ENCODE peak calls at places on chromosomes 11 and 22, in ten cellular contexts. One of them, this sample, is unnamed.
A peak's percentile ranks its signal among the peaks of the same experiment; 100 is the strongest.

GRCh38 chr22:35568751-35569725 is 28.4 kb downstream of the RASD2 start:
- DNase-seq in SK-N-SH: no peak
- DNase-seq in right atrium auricular region: no peak
- DNase-seq in testis: no peak
- DNase-seq in MG63: peak; percentile 74
- DNase-seq in ovary: no peak
- DNase-seq in heart right ventricle: no peak
- DNase-seq in CD4-positive, CD25-positive, alpha-beta regulatory T cell: no peak
- DNase-seq in upper lobe of right lung: no peak
- DNase-seq in aorta: no peak
- DNase-seq in this sample: no peak

GRCh38 chr11:8839306-8839956 is 71.6 kb upstream of the AKIP1 start:
- DNase-seq in upper lobe of right lung: no peak
- DNase-seq in testis: no peak
- DNase-seq in aorta: no peak
- DNase-seq in CD4-positive, CD25-positive, alpha-beta regulatory T cell: no peak
- DNase-seq in right atrium auricular region: no peak
- DNase-seq in MG63: no peak
- DNase-seq in SK-N-SH: no peak
- DNase-seq in heart right ventricle: no peak
- DNase-seq in ovary: no peak
- DNase-seq in this sample: no peak

GRCh38 chr11:26842883-26843282 is 121.0 kb upstream of the SLC5A12 start:
- DNase-seq in ovary: no peak
- DNase-seq in right atrium auricular region: no peak
- DNase-seq in CD4-positive, CD25-positive, alpha-beta regulatory T cell: no peak
- DNase-seq in testis: no peak
- DNase-seq in SK-N-SH: no peak
- DNase-seq in heart right ventricle: no peak
- DNase-seq in MG63: no peak
- DNase-seq in aorta: no peak
- DNase-seq in upper lobe of right lung: no peak
- DNase-seq in this sample: no peak

GRCh38 chr11:6418199-6418957 is 516 bp downstream of the APBB1 start:
- DNase-seq in right atrium auricular region: no peak
- DNase-seq in testis: peak; percentile 40
- DNase-seq in SK-N-SH: no peak
- DNase-seq in MG63: no peak
- DNase-seq in heart right ventricle: peak; percentile 43
- DNase-seq in upper lobe of right lung: no peak
- DNase-seq in CD4-positive, CD25-positive, alpha-beta regulatory T cell: no peak
- DNase-seq in ovary: no peak
- DNase-seq in aorta: peak; percentile 58
- DNase-seq in this sample: no peak

GRCh38 chr22:40036591-40037225 is 42.0 kb downstream of the FAM83F start:
- DNase-seq in upper lobe of right lung: peak; percentile 74
- DNase-seq in CD4-positive, CD25-positive, alpha-beta regulatory T cell: peak; percentile 27
- DNase-seq in right atrium auricular region: no peak
- DNase-seq in aorta: peak; percentile 63
- DNase-seq in ovary: peak; percentile 28
- DNase-seq in MG63: peak; percentile 57
- DNase-seq in testis: peak; percentile 75
- DNase-seq in SK-N-SH: peak; percentile 70
- DNase-seq in heart right ventricle: peak; percentile 51
- DNase-seq in this sample: peak; percentile 73

GRCh38 chr11:128336203-128336602 is 251.2 kb downstream of the ETS1 start:
- DNase-seq in MG63: peak; percentile 97
- DNase-seq in SK-N-SH: no peak
- DNase-seq in right atrium auricular region: no peak
- DNase-seq in CD4-positive, CD25-positive, alpha-beta regulatory T cell: no peak
- DNase-seq in upper lobe of right lung: no peak
- DNase-seq in heart right ventricle: peak; percentile 61
- DNase-seq in ovary: peak; percentile 38
- DNase-seq in testis: no peak
- DNase-seq in aorta: peak; percentile 59
- DNase-seq in this sample: no peak

GRCh38 chr11:36372101-36372767 is 76.1 kb downstream of the PRR5L start:
- DNase-seq in upper lobe of right lung: no peak
- DNase-seq in aorta: peak; percentile 59
- DNase-seq in CD4-positive, CD25-positive, alpha-beta regulatory T cell: no peak
- DNase-seq in SK-N-SH: no peak
- DNase-seq in MG63: peak; percentile 65
- DNase-seq in right atrium auricular region: no peak
- DNase-seq in heart right ventricle: no peak
- DNase-seq in testis: no peak
- DNase-seq in ovary: no peak
- DNase-seq in this sample: no peak

GRCh38 chr22:44940121-44940520 is 69.7 kb downstream of the PHF21B start:
- DNase-seq in MG63: no peak
- DNase-seq in SK-N-SH: no peak
- DNase-seq in upper lobe of right lung: no peak
- DNase-seq in right atrium auricular region: no peak
- DNase-seq in testis: no peak
- DNase-seq in CD4-positive, CD25-positive, alpha-beta regulatory T cell: no peak
- DNase-seq in heart right ventricle: no peak
- DNase-seq in ovary: no peak
- DNase-seq in aorta: no peak
- DNase-seq in this sample: no peak

GRCh38 chr11:104556606-104557301 is 341.5 kb downstream of the CASP12 start:
- DNase-seq in ovary: no peak
- DNase-seq in SK-N-SH: no peak
- DNase-seq in upper lobe of right lung: no peak
- DNase-seq in right atrium auricular region: no peak
- DNase-seq in heart right ventricle: no peak
- DNase-seq in MG63: no peak
- DNase-seq in CD4-positive, CD25-positive, alpha-beta regulatory T cell: no peak
- DNase-seq in aorta: no peak
- DNase-seq in testis: no peak
- DNase-seq in this sample: no peak

GRCh38 chr11:87036756-87037449 is 831 bp upstream of the TMEM135 start:
- DNase-seq in SK-N-SH: no peak
- DNase-seq in heart right ventricle: no peak
- DNase-seq in CD4-positive, CD25-positive, alpha-beta regulatory T cell: no peak
- DNase-seq in right atrium auricular region: no peak
- DNase-seq in upper lobe of right lung: no peak
- DNase-seq in ovary: no peak
- DNase-seq in testis: peak; percentile 40
- DNase-seq in aorta: no peak
- DNase-seq in MG63: no peak
- DNase-seq in this sample: no peak

GRCh38 chr22:45208993-45209838 is 31.5 kb downstream of the KIAA0930 start:
- DNase-seq in SK-N-SH: peak; percentile 93
- DNase-seq in right atrium auricular region: no peak
- DNase-seq in CD4-positive, CD25-positive, alpha-beta regulatory T cell: no peak
- DNase-seq in ovary: no peak
- DNase-seq in upper lobe of right lung: no peak
- DNase-seq in aorta: peak; percentile 55
- DNase-seq in heart right ventricle: peak; percentile 21
- DNase-seq in MG63: peak; percentile 63
- DNase-seq in testis: no peak
- DNase-seq in this sample: peak; percentile 59

GRCh38 chr11:20011294-20011951 is 148.9 kb downstream of the DBX1 start:
- DNase-seq in heart right ventricle: no peak
- DNase-seq in CD4-positive, CD25-positive, alpha-beta regulatory T cell: no peak
- DNase-seq in right atrium auricular region: no peak
- DNase-seq in upper lobe of right lung: no peak
- DNase-seq in MG63: no peak
- DNase-seq in SK-N-SH: no peak
- DNase-seq in aorta: no peak
- DNase-seq in testis: no peak
- DNase-seq in ovary: no peak
- DNase-seq in this sample: no peak

GRCh38 chr11:729492-730074 is 17.7 kb upstream of the TALDO1 start:
- DNase-seq in testis: peak; percentile 54
- DNase-seq in aorta: no peak
- DNase-seq in heart right ventricle: no peak
- DNase-seq in MG63: no peak
- DNase-seq in ovary: no peak
- DNase-seq in upper lobe of right lung: no peak
- DNase-seq in right atrium auricular region: no peak
- DNase-seq in SK-N-SH: no peak
- DNase-seq in CD4-positive, CD25-positive, alpha-beta regulatory T cell: no peak
- DNase-seq in this sample: peak; percentile 85

GRCh38 chr11:109039611-109040010 is 374.7 kb downstream of the DDX10 start:
- DNase-seq in testis: no peak
- DNase-seq in aorta: no peak
- DNase-seq in SK-N-SH: no peak
- DNase-seq in upper lobe of right lung: no peak
- DNase-seq in right atrium auricular region: no peak
- DNase-seq in MG63: no peak
- DNase-seq in CD4-positive, CD25-positive, alpha-beta regulatory T cell: no peak
- DNase-seq in heart right ventricle: no peak
- DNase-seq in ovary: no peak
- DNase-seq in this sample: no peak

GRCh38 chr11:59802639-59803176 is 7.9 kb downstream of the MRPL16 start:
- DNase-seq in CD4-positive, CD25-positive, alpha-beta regulatory T cell: peak; percentile 29
- DNase-seq in aorta: no peak
- DNase-seq in heart right ventricle: no peak
- DNase-seq in MG63: no peak
- DNase-seq in ovary: peak; percentile 24
- DNase-seq in right atrium auricular region: no peak
- DNase-seq in testis: peak; percentile 41
- DNase-seq in upper lobe of right lung: no peak
- DNase-seq in SK-N-SH: peak; percentile 42
- DNase-seq in this sample: no peak

GRCh38 chr11:75558939-75559843 is 2.9 kb upstream of the SERPINH1 start:
- DNase-seq in heart right ventricle: peak; percentile 38
- DNase-seq in aorta: peak; percentile 80
- DNase-seq in SK-N-SH: no peak
- DNase-seq in right atrium auricular region: no peak
- DNase-seq in CD4-positive, CD25-positive, alpha-beta regulatory T cell: no peak
- DNase-seq in testis: peak; percentile 67
- DNase-seq in ovary: peak; percentile 81
- DNase-seq in MG63: peak; percentile 78
- DNase-seq in upper lobe of right lung: peak; percentile 78
- DNase-seq in this sample: no peak

GRCh38 chr11:12289667-12290476 is 87.5 kb upstream of the PARVA start:
- DNase-seq in CD4-positive, CD25-positive, alpha-beta regulatory T cell: no peak
- DNase-seq in heart right ventricle: no peak
- DNase-seq in upper lobe of right lung: no peak
- DNase-seq in right atrium auricular region: no peak
- DNase-seq in aorta: no peak
- DNase-seq in SK-N-SH: peak; percentile 5
- DNase-seq in ovary: no peak
- DNase-seq in testis: no peak
- DNase-seq in MG63: no peak
- DNase-seq in this sample: no peak

GRCh38 chr11:73350908-73351636 is 25.1 kb upstream of the RELT start:
- DNase-seq in aorta: no peak
- DNase-seq in ovary: peak; percentile 70
- DNase-seq in MG63: peak; percentile 28
- DNase-seq in SK-N-SH: peak; percentile 90
- DNase-seq in upper lobe of right lung: no peak
- DNase-seq in testis: peak; percentile 67
- DNase-seq in right atrium auricular region: peak; percentile 75
- DNase-seq in CD4-positive, CD25-positive, alpha-beta regulatory T cell: peak; percentile 36
- DNase-seq in heart right ventricle: no peak
- DNase-seq in this sample: no peak

GRCh38 chr11:77966338-77966737 is 28.1 kb downstream of the INTS4 start:
- DNase-seq in testis: no peak
- DNase-seq in MG63: no peak
- DNase-seq in CD4-positive, CD25-positive, alpha-beta regulatory T cell: no peak
- DNase-seq in aorta: no peak
- DNase-seq in SK-N-SH: no peak
- DNase-seq in upper lobe of right lung: no peak
- DNase-seq in heart right ventricle: no peak
- DNase-seq in right atrium auricular region: no peak
- DNase-seq in ovary: no peak
- DNase-seq in this sample: no peak

GRCh38 chr11:77967753-77968152 is 26.7 kb downstream of the INTS4 start:
- DNase-seq in testis: no peak
- DNase-seq in upper lobe of right lung: no peak
- DNase-seq in heart right ventricle: no peak
- DNase-seq in right atrium auricular region: no peak
- DNase-seq in CD4-positive, CD25-positive, alpha-beta regulatory T cell: no peak
- DNase-seq in ovary: no peak
- DNase-seq in MG63: no peak
- DNase-seq in SK-N-SH: no peak
- DNase-seq in aorta: no peak
- DNase-seq in this sample: no peak

GRCh38 chr11:77968337-77968736 is 26.1 kb downstream of the INTS4 start:
- DNase-seq in right atrium auricular region: no peak
- DNase-seq in heart right ventricle: no peak
- DNase-seq in CD4-positive, CD25-positive, alpha-beta regulatory T cell: no peak
- DNase-seq in aorta: no peak
- DNase-seq in testis: no peak
- DNase-seq in MG63: no peak
- DNase-seq in upper lobe of right lung: no peak
- DNase-seq in SK-N-SH: no peak
- DNase-seq in ovary: no peak
- DNase-seq in this sample: no peak

GRCh38 chr11:77967121-77967520 is 27.3 kb downstream of the INTS4 start:
- DNase-seq in upper lobe of right lung: no peak
- DNase-seq in SK-N-SH: no peak
- DNase-seq in CD4-positive, CD25-positive, alpha-beta regulatory T cell: no peak
- DNase-seq in right atrium auricular region: no peak
- DNase-seq in heart right ventricle: no peak
- DNase-seq in testis: no peak
- DNase-seq in aorta: no peak
- DNase-seq in MG63: no peak
- DNase-seq in ovary: no peak
- DNase-seq in this sample: no peak
- H3K27me3 ChIP-seq in upper lobe of right lung: no peaks in the 10 kb centered on the region
- H3K27me3 ChIP-seq in SK-N-SH: no peaks in the 10 kb centered on the region
- H3K27me3 ChIP-seq in CD4-positive, CD25-positive, alpha-beta regulatory T cell: no peaks in the 10 kb centered on the region
- H3K27me3 ChIP-seq in right atrium auricular region: no peaks in the 10 kb centered on the region
- H3K27me3 ChIP-seq in heart right ventricle: no peaks in the 10 kb centered on the region
- H3K27me3 ChIP-seq in testis: no peaks in the 10 kb centered on the region
- H3K27me3 ChIP-seq in aorta: no peaks in the 10 kb centered on the region
- H3K27me3 ChIP-seq in MG63: no peaks in the 10 kb centered on the region
- H3K27me3 ChIP-seq in ovary: no peaks in the 10 kb centered on the region
- H3K27me3 ChIP-seq in this sample: no peaks in the 10 kb centered on the region

GRCh38 chr22:32329202-32329645 is 28.4 kb upstream of the RFPL3 start:
- DNase-seq in CD4-positive, CD25-positive, alpha-beta regulatory T cell: no peak
- DNase-seq in MG63: no peak
- DNase-seq in heart right ventricle: no peak
- DNase-seq in right atrium auricular region: peak; percentile 23
- DNase-seq in ovary: no peak
- DNase-seq in aorta: no peak
- DNase-seq in upper lobe of right lung: peak; percentile 13
- DNase-seq in testis: peak; percentile 0
- DNase-seq in SK-N-SH: no peak
- DNase-seq in this sample: no peak
- H3K27me3 ChIP-seq in CD4-positive, CD25-positive, alpha-beta regulatory T cell: no peaks in the 10 kb centered on the region
- H3K27me3 ChIP-seq in MG63: no peaks in the 10 kb centered on the region
- H3K27me3 ChIP-seq in heart right ventricle: no peaks in the 10 kb centered on the region
- H3K27me3 ChIP-seq in right atrium auricular region: no peaks in the 10 kb centered on the region
- H3K27me3 ChIP-seq in ovary: no peaks in the 10 kb centered on the region
- H3K27me3 ChIP-seq in aorta: no peaks in the 10 kb centered on the region
- H3K27me3 ChIP-seq in upper lobe of right lung: no peaks in the 10 kb centered on the region
- H3K27me3 ChIP-seq in testis: no peaks in the 10 kb centered on the region
- H3K27me3 ChIP-seq in SK-N-SH: no peaks in the 10 kb centered on the region
- H3K27me3 ChIP-seq in this sample: no peaks in the 10 kb centered on the region

GRCh38 chr11:33920838-33921613 is 29.1 kb upstream of the LMO2 start:
- DNase-seq in CD4-positive, CD25-positive, alpha-beta regulatory T cell: no peak
- DNase-seq in MG63: no peak
- DNase-seq in right atrium auricular region: no peak
- DNase-seq in aorta: no peak
- DNase-seq in testis: no peak
- DNase-seq in ovary: no peak
- DNase-seq in upper lobe of right lung: no peak
- DNase-seq in SK-N-SH: no peak
- DNase-seq in heart right ventricle: no peak
- DNase-seq in this sample: no peak
- H3K27me3 ChIP-seq in CD4-positive, CD25-positive, alpha-beta regulatory T cell: peaks cover 5% of the 10 kb centered on the region
- H3K27me3 ChIP-seq in MG63: peaks cover 11% of the 10 kb centered on the region
- H3K27me3 ChIP-seq in right atrium auricular region: no peaks in the 10 kb centered on the region
- H3K27me3 ChIP-seq in aorta: no peaks in the 10 kb centered on the region
- H3K27me3 ChIP-seq in testis: no peaks in the 10 kb centered on the region
- H3K27me3 ChIP-seq in ovary: no peaks in the 10 kb centered on the region
- H3K27me3 ChIP-seq in upper lobe of right lung: no peaks in the 10 kb centered on the region
- H3K27me3 ChIP-seq in SK-N-SH: peaks cover 19% of the 10 kb centered on the region
- H3K27me3 ChIP-seq in heart right ventricle: no peaks in the 10 kb centered on the region
- H3K27me3 ChIP-seq in this sample: no peaks in the 10 kb centered on the region

GRCh38 chr22:49609207-49609876 is 218.3 kb downstream of the BRD1 start:
- DNase-seq in ovary: no peak
- DNase-seq in MG63: no peak
- DNase-seq in aorta: no peak
- DNase-seq in SK-N-SH: no peak
- DNase-seq in right atrium auricular region: no peak
- DNase-seq in testis: no peak
- DNase-seq in upper lobe of right lung: peak; percentile 48
- DNase-seq in CD4-positive, CD25-positive, alpha-beta regulatory T cell: no peak
- DNase-seq in heart right ventricle: no peak
- DNase-seq in this sample: no peak
- H3K27me3 ChIP-seq in ovary: no peaks in the 10 kb centered on the region
- H3K27me3 ChIP-seq in MG63: peaks cover 3% of the 10 kb centered on the region
- H3K27me3 ChIP-seq in aorta: no peaks in the 10 kb centered on the region
- H3K27me3 ChIP-seq in SK-N-SH: no peaks in the 10 kb centered on the region
- H3K27me3 ChIP-seq in right atrium auricular region: no peaks in the 10 kb centered on the region
- H3K27me3 ChIP-seq in testis: no peaks in the 10 kb centered on the region
- H3K27me3 ChIP-seq in upper lobe of right lung: no peaks in the 10 kb centered on the region
- H3K27me3 ChIP-seq in CD4-positive, CD25-positive, alpha-beta regulatory T cell: no peaks in the 10 kb centered on the region
- H3K27me3 ChIP-seq in heart right ventricle: no peaks in the 10 kb centered on the region
- H3K27me3 ChIP-seq in this sample: no peaks in the 10 kb centered on the region